ENCODE peak calls at places on chromosome 2, in four cellular contexts. N is psoas muscle; V is A673; C is CD8-positive, alpha-beta memory T cell. G is an unnamed sample.

GRCh38 chr2:129901754-129902415 is 77.6 kb upstream of the RAB6C start:
- DNase-seq in V (no peak), C (no peak), N (no peak), G (peak; percentile 41)

GRCh38 chr2:88185480-88185879 is 15.3 kb downstream of the THNSL2 start:
- DNase-seq in N (no peak), C (no peak), V (no peak), G (no peak)

GRCh38 chr2:187581125-187581896 is 27.1 kb upstream of the TFPI start:
- DNase-seq in C (no peak), N (no peak), V (peak; percentile 79), G (no peak)

GRCh38 chr2:174522553-174522952 is 35.7 kb upstream of the GPR155 start:
- DNase-seq in V (no peak), N (no peak), C (no peak), G (no peak)

GRCh38 chr2:223460774-223461211 is 141.4 kb downstream of the SCG2 start:
- DNase-seq in C (no peak), V (peak; percentile 75), N (no peak), G (no peak)

GRCh38 chr2:53593891-53594585 is 173.6 kb upstream of the CHAC2 start:
- DNase-seq in N (no peak), C (no peak), V (no peak), G (no peak)

GRCh38 chr2:39649491-39649890 is 16.2 kb upstream of the TMEM178A start:
- DNase-seq in V (no peak), N (no peak), C (no peak), G (no peak)

GRCh38 chr2:162312853-162313252 is 5.6 kb downstream of the IFIH1 start:
- DNase-seq in C (no peak), N (no peak), V (no peak), G (no peak)

GRCh38 chr2:33442528-33443069 is 33.9 kb upstream of the RASGRP3 start:
- DNase-seq in V (peak; percentile 36), N (no peak), C (no peak), G (no peak)

GRCh38 chr2:113157108-113157896 is 16.5 kb upstream of the PSD4 start:
- DNase-seq in V (no peak), C (no peak), N (no peak), G (no peak)

GRCh38 chr2:237236188-237236587 is 150.5 kb downstream of the COPS8 start:
- DNase-seq in C (no peak), N (no peak), V (no peak), G (no peak)

DNA sequence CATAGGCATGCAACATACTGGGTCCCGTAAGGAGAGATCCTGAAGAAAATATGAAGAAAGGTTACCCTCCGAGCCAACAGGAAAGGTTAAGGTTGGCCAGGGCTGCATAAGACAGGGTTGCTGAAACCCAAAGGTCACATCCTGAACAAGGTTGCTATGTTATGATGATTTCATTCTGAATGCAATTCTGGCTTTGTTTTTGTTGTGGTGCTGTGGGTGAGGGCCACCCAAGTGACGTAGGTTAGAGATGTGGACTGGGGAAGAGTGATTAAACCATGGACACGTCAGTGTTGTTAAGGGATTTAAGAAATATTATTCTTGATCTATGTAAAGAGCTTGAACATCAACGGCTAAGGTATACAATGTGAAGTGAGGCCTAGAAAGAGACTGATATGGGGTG is 60.0 kb downstream of the ZEB2 start:
- DNase-seq in C (peak; percentile 43), N (no peak), V (no peak), G (peak; percentile 69)
- H3K4me1 ChIP-seq in C (peaks cover 32% of the 10 kb centered on the region), N (peaks cover 36% of the 10 kb centered on the region), V (peaks cover 86% of the 10 kb centered on the region), G (peaks cover 11% of the 10 kb centered on the region)

DNA sequence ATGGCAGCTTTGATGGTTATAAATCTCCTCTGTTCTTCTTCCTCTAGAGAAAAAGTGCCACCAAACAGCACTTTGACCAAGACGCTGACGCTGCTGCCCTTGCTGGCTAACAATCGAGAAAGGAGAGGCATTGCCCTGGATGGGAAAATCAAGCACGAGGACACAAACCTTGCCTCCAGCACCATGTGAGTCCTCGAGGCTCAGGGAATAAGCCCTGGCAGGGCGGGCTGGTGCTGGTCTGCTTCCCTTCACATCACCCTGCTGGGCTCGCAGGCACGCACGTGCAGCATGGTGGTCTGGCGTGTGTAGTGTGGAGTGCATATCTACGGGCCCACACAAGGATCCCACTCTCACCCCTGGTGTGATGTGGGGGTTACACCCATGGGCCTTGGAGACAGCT is 19.4 kb upstream of the DGKD start:
- DNase-seq in V (no peak), N (no peak), C (no peak), G (no peak)
- H3K4me1 ChIP-seq in V (peaks cover 31% of the 10 kb centered on the region), N (no peaks in the 10 kb centered on the region), C (peaks cover 55% of the 10 kb centered on the region), G (no peaks in the 10 kb centered on the region)

GRCh38 chr2:43340945-43341356 is 114.5 kb upstream of the ZFP36L2 start:
- DNase-seq in C (no peak), V (peak; percentile 45), N (no peak), G (no peak)
- H3K4me1 ChIP-seq in C (no peaks in the 10 kb centered on the region), V (no peaks in the 10 kb centered on the region), N (peaks cover 79% of the 10 kb centered on the region), G (peaks cover 66% of the 10 kb centered on the region)

GRCh38 chr2:26330114-26330581 is 15.8 kb upstream of the SELENOI start:
- DNase-seq in N (peak; percentile 93), C (peak; percentile 66), V (peak; percentile 79), G (peak; percentile 93)
- H3K4me1 ChIP-seq in N (peaks cover 3% of the 10 kb centered on the region), C (no peaks in the 10 kb centered on the region), V (peaks cover 4% of the 10 kb centered on the region), G (no peaks in the 10 kb centered on the region)

DNA sequence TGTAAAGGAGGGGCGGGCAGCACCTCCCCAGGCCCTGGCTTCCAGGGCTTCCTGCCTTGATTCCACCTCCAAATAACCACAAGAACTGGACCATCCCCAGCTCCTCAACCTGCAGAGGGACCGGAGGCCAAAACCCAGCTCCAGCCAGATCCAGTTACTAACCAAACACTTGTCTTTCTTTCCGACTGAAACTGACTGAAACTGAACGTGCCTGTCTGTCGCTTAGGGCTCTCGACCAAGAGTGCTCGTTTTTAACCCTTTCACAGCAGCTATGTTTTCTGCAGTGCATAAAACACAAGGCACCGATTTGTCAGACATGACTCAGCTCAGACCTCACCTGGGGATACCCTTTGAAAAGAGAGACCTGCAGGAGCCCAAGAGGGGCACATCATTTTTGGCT is 249.9 kb upstream of the SIX2 start:
- DNase-seq in V (no peak), N (no peak), C (no peak), G (no peak)
- H3K4me1 ChIP-seq in V (peaks cover 5% of the 10 kb centered on the region), N (peaks cover 28% of the 10 kb centered on the region), C (no peaks in the 10 kb centered on the region), G (peaks cover 3% of the 10 kb centered on the region)

GRCh38 chr2:172551266-172551665 is 4.6 kb upstream of the PDK1 start:
- DNase-seq in N (no peak), V (no peak), C (no peak), G (no peak)

GRCh38 chr2:172550419-172550818 is 5.5 kb upstream of the PDK1 start:
- DNase-seq in N (no peak), C (no peak), V (no peak), G (no peak)

GRCh38 chr2:172554352-172555271 is 1.3 kb upstream of the PDK1 start:
- DNase-seq in N (no peak), C (no peak), V (no peak), G (no peak)

GRCh38 chr2:172555272-172555521 is 693 bp upstream of the PDK1 start:
- DNase-seq in V (no peak), N (no peak), C (no peak), G (no peak)

DNA sequence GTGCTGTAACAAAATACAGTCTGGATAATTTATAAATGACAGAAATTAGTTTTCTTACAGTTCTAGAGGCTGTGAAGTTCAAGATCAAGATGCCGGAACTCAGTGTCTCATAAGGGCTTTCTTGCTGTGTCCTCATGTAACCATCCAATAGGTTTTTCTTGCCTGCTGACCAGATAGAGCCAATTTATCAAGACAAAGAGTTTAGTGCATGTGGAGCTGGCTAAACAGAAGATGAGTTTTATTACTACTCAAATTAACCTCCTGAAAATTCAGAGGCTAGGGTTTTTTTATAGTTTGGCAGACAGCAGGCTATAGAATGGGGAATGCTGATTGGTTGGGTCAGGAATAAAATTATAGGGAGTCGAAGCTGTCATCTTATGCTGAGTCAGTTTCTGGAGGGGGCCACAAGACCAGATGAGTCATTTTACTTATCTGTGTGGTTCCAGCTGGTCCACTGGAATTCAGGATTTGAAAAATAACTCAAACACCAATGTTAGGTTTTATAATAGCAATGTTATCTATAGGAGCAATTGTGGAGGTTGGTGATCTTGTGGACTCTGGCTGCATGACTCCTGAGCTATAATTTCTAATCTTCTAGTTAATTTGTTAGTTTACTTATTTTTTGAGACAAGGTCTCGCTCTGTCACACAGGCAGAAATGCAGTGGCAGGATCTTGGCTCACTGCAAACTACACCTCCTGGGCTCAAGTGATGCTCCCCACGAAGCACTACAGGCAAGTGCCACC is 3.2 kb upstream of the PDK1 start:
- DNase-seq in C (no peak), V (no peak), N (no peak), G (no peak)
- H3K4me1 ChIP-seq in C (peaks cover 53% of the 10 kb centered on the region), V (peaks cover 4% of the 10 kb centered on the region), N (peaks cover 7% of the 10 kb centered on the region), G (no peaks in the 10 kb centered on the region)

DNA sequence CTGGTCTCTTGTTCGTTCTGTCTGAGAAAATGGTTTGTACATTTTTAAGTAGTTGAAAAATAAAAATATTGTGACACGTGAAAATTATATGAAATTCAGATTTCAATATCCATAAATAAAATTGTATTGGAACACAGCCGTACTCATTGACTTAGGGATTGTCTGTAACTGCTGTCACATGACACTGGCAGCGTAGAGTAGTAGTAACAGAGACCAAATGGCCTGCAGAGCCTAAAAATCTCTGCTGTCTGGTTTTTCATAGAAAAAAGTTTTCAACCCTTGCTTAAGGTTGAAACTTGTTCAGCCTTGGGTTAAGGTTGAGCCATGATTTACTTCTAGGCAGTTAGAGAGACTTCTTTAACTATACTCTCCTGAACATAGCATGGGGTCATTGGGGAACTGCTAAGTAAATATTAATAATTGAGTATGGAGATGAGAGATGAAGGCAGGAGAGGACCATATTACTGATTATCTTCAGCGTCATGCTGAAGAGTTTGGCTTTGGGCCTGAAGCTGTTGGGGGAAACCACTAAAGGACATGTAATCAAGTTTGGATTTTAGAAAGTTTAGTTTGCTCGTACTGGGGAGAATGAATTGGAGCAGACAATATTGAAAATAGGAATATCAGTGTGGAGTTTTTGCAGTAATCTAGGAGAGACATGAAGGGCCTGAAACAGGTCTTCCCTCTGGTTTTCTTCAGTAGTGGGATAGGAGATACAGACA is 16.2 kb downstream of the EML4 start:
- DNase-seq in C (no peak), V (no peak), N (no peak), G (no peak)
- H3K4me1 ChIP-seq in C (peaks cover 60% of the 10 kb centered on the region), V (peaks cover 5% of the 10 kb centered on the region), N (no peaks in the 10 kb centered on the region), G (no peaks in the 10 kb centered on the region)